ENCODE peak calls at places on chromosomes 13 and 19, in ten cellular contexts. P is activated CD8-positive, alpha-beta memory T cell treated with anti-CD3 and anti-CD28 coated beads for 24 hours; X is activated naive CD8-positive, alpha-beta T cell treated with anti-CD3 and anti-CD28 coated beads for 36 hours; B is aorta; K is left ventricle myocardium superior; H is mucosa of descending colon; V is T-helper 1 cell; R is breast epithelium; C is choroid plexus epithelial cell; L is left ventricle myocardium inferior. Z is an unnamed sample.

GRCh38 chr13:31767175-31767900 is 28.0 kb downstream of the RXFP2 start:
- DNase-seq in P (no peak), X (no peak), B (no peak), K (no peak), H (no peak), V (no peak), R (no peak), C (peak), L (no peak), Z (no peak)

GRCh38 chr19:24069907-24070657 is 16.9 kb upstream of the ZNF254 start:
- DNase-seq in P (no peak), X (no peak), B (no peak), K (no peak), H (no peak), V (no peak), R (no peak), C (peak), L (no peak), Z (no peak)

GRCh38 chr13:94020833-94021232 is 458.6 kb downstream of the DCT start:
- DNase-seq in P (no peak), X (no peak), B (no peak), K (no peak), H (no peak), V (no peak), R (no peak), C (peak), L (no peak), Z (no peak)

GRCh38 chr19:43789029-43789428 is 8.3 kb upstream of the KCNN4 start:
- DNase-seq in P (no peak), X (no peak), B (no peak), K (no peak), H (peak), V (no peak), R (no peak), C (peak), L (no peak), Z (no peak)

GRCh38 chr13:85525411-85525810 is 273.8 kb downstream of the SLITRK6 start:
- DNase-seq in P (no peak), X (no peak), B (no peak), K (no peak), H (no peak), V (no peak), R (no peak), C (peak), L (no peak), Z (no peak)

GRCh38 chr19:4742717-4743646 is 19.3 kb upstream of the DPP9 start:
- DNase-seq in P (no peak), X (no peak), B (no peak), K (no peak), H (no peak), V (no peak), R (no peak), C (no peak), L (no peak), Z (no peak)

GRCh38 chr13:25085125-25085742 is 10.7 kb upstream of the PABPC3 start:
- DNase-seq in P (no peak), X (no peak), B (no peak), K (no peak), H (peak), V (no peak), R (no peak), C (peak), L (no peak), Z (peak)

GRCh38 chr19:628168-628567 is 5.2 kb downstream of the POLRMT start:
- DNase-seq in P (no peak), X (no peak), B (no peak), K (no peak), H (no peak), V (no peak), R (no peak), C (no peak), L (no peak), Z (no peak)

GRCh38 chr19:55384576-55385235 is 614 bp upstream of the TMEM238 start:
- DNase-seq in P (no peak), X (peak), B (no peak), K (no peak), H (peak), V (peak), R (no peak), C (no peak), L (no peak), Z (no peak)

GRCh38 chr13:99496322-99497142 is 4.7 kb upstream of the TM9SF2 start:
- DNase-seq in P (peak), X (peak), B (peak), K (peak), H (peak), V (peak), R (no peak), C (peak), L (peak), Z (no peak)

GRCh38 chr13:99207511-99207910 is 6.9 kb downstream of the UBAC2 start:
- DNase-seq in P (no peak), X (no peak), B (no peak), K (no peak), H (no peak), V (no peak), R (no peak), C (no peak), L (no peak), Z (no peak)

Z was measured in dorsolateral prefrontal cortex.